ENCODE peak calls at places on chromosomes 7 and 10, in five cellular contexts. U, J, T, C and V are unnamed samples.

GRCh38 chr10:86400705-86401587 is 34.4 kb upstream of the GRID1 start:
- DNase-seq in U (peak; percentile 27), J (no peak), T (peak; percentile 8), C (no peak), V (no peak)

GRCh38 chr7:43873300-43873699 is 4.0 kb upstream of the MRPS24 start:
- DNase-seq in U (no peak), J (peak; percentile 55), T (peak; percentile 22), C (no peak), V (no peak)

GRCh38 chr7:149854611-149855367 is 16.6 kb downstream of the ZNF862 start:
- DNase-seq in U (peak; percentile 53), J (no peak), T (peak; percentile 36), C (no peak), V (peak; percentile 62)

GRCh38 chr10:122362621-122363020 is 11.9 kb upstream of the PLEKHA1 start:
- DNase-seq in U (no peak), J (no peak), T (no peak), C (no peak), V (peak; percentile 23)

GRCh38 chr10:130455791-130456190 is 319.6 kb downstream of the GLRX3 start:
- DNase-seq in U (no peak), J (no peak), T (no peak), C (no peak), V (no peak)

GRCh38 chr7:99833289-99833877 is 5.6 kb downstream of the CYP3A43 start:
- DNase-seq in U (no peak), J (no peak), T (no peak), C (no peak), V (no peak)

GRCh38 chr7:31696270-31696669 is 9.3 kb downstream of the PPP1R17 start:
- DNase-seq in U (no peak), J (no peak), T (no peak), C (no peak), V (no peak)

GRCh38 chr10:31194986-31195385 is 124.0 kb upstream of the ZEB1 start:
- DNase-seq in U (no peak), J (no peak), T (no peak), C (no peak), V (no peak)

DNA sequence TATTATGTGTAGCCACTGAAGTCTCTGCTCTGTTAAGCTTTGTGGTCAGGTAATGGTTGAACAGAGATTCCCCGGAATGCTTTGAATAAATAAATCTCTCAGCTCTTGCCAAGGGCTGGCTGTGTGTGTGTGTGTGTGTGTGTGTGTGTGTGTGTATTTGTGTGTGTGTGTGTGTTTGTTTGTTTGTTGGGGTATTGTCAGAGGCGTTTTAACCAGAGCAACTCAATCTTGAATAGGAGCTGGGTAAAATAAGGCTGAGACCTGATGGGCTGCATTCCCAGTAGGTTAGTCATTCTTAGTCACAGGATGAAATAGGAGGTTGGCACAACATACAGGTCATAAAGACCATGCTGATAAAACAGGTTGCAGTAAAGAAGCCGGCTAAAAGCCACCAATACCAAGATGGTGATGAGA is 256.2 kb upstream of the CACNA2D1 start:
- DNase-seq in U (no peak), J (no peak), T (peak; percentile 83), C (no peak), V (no peak)
- TF ChIP-seq SRF in U (no peak), J (no peak), T (peak; percentile 61), C (no peak), V (no peak)

DNA sequence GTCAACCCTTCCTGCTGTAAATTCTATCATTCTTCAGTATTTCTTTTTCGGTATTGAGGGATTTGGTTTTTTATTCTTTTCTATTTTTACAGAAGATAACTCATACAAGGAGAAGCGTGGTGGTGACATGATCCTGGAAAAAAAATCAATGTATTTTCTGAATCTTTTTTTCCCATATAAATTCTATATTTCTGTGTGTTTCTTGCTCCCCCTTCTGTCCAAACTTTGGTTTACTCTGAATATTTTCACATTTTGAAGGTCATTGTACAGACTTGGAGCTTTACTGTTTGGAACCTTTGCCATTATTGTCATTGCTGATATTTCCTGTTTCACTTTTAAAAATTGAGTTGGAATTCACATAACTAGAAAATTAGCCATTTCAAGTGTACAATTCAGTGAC is 246.3 kb downstream of the REEP3 start:
- DNase-seq in U (peak; percentile 4), J (no peak), T (no peak), C (no peak), V (no peak)
- TF ChIP-seq SP1 in U (no peak), J (no peak), T (no peak), C (no peak), V (no peak)

GRCh38 chr7:36961097-36961496 is 236.8 kb upstream of the AOAH start:
- DNase-seq in U (no peak), J (no peak), T (no peak), C (no peak), V (no peak)
- TF ChIP-seq SRF in U (no peak), J (no peak), T (no peak), C (no peak), V (no peak)

GRCh38 chr7:68722044-68722443 is 876.2 kb upstream of the AUTS2 start:
- DNase-seq in U (no peak), J (no peak), T (no peak), C (no peak), V (no peak)
- TF ChIP-seq SP1 in U (no peak), J (no peak), T (no peak), C (no peak), V (no peak)

DNA sequence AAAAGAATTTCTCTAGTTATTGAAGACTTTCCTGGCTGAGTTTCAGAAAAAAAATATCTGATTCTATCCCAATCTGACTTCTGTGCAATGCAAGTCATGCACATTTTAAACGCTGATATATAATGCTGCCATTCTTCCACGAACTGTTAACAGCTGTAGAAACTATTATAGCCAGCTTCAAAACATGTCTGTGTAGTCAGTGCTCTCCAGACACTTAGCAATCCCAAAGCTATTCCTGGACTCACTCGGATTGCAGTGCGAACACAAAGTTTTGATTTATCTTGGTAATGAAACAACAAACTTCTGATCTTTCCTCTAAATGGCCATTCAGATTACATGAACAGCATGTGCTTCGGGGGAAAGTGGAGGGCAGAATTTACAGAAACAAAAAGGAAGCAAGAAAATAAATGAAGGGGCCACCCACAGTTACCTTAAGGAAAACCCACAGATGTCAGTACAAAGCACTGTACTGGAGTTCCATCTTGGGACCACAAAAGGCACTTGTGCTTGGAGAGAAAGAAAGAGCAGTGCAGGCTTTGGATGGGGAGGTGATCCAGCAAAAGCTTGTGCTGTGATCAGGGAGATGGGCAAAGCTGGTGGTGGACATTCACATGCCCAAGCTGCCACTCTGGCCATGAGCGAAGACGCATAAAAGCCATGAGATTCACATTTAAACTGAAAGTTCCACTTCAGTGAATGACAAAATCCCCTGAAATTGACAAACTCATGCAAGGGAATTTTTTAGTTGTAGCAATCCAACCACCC is 32.2 kb upstream of the ADO start:
- DNase-seq in U (no peak), J (no peak), T (no peak), C (no peak), V (no peak)
- TF ChIP-seq SRF in U (no peak), J (no peak), T (no peak), C (no peak), V (no peak)